ENCODE peak calls at places on chromosome 11, in four cellular contexts. One of them, this sample, is unnamed.

GRCh38 chr11:84594602-84595001 is 1032.5 kb downstream of the DLG2 start:
- DNase-seq in RWPE2: no peak
- DNase-seq in IMR-90: no peak
- DNase-seq in Peyer's patch: no peak
- DNase-seq in this sample: no peak

GRCh38 chr11:2517016-2517385 is 72.2 kb downstream of the KCNQ1 start:
- DNase-seq in RWPE2: no peak
- DNase-seq in Peyer's patch: peak; percentile 39
- DNase-seq in IMR-90: no peak
- DNase-seq in this sample: no peak

GRCh38 chr11:44989831-44990566 is 39.3 kb upstream of the TP53I11 start:
- DNase-seq in RWPE2: no peak
- DNase-seq in Peyer's patch: no peak
- DNase-seq in IMR-90: no peak
- DNase-seq in this sample: no peak

GRCh38 chr11:61848631-61849030 is 20.5 kb downstream of the FADS2 start:
- DNase-seq in Peyer's patch: no peak
- DNase-seq in RWPE2: no peak
- DNase-seq in IMR-90: no peak
- DNase-seq in this sample: no peak

GRCh38 chr11:134657631-134658030 is 245.6 kb upstream of the B3GAT1 start:
- DNase-seq in IMR-90: no peak
- DNase-seq in RWPE2: no peak
- DNase-seq in Peyer's patch: no peak
- DNase-seq in this sample: no peak

GRCh38 chr11:68282141-68282860 is 10.5 kb upstream of the C11orf24 start:
- DNase-seq in RWPE2: no peak
- DNase-seq in Peyer's patch: no peak
- DNase-seq in IMR-90: no peak
- DNase-seq in this sample: peak; percentile 93

GRCh38 chr11:128549256-128549944 is 38.0 kb downstream of the ETS1 start:
- DNase-seq in RWPE2: no peak
- DNase-seq in Peyer's patch: no peak
- DNase-seq in IMR-90: no peak
- DNase-seq in this sample: no peak

GRCh38 chr11:73869234-73869949 is 7.3 kb downstream of the COA4 start:
- DNase-seq in Peyer's patch: peak; percentile 79
- DNase-seq in RWPE2: no peak
- DNase-seq in IMR-90: peak; percentile 6
- DNase-seq in this sample: no peak

GRCh38 chr11:97968071-97968470 is 1052.7 kb upstream of the CNTN5 start:
- DNase-seq in IMR-90: no peak
- DNase-seq in RWPE2: no peak
- DNase-seq in Peyer's patch: no peak
- DNase-seq in this sample: no peak

GRCh38 chr11:12824281-12825041 is 150.2 kb downstream of the TEAD1 start:
- DNase-seq in RWPE2: no peak
- DNase-seq in IMR-90: no peak
- DNase-seq in Peyer's patch: peak; percentile 50
- DNase-seq in this sample: no peak

GRCh38 chr11:46718155-46719019 is 626 bp upstream of the F2 start:
- DNase-seq in RWPE2: no peak
- DNase-seq in Peyer's patch: no peak
- DNase-seq in IMR-90: no peak
- DNase-seq in this sample: no peak

GRCh38 chr11:77107950-77108349 is 5.3 kb downstream of the OMP start:
- DNase-seq in RWPE2: no peak
- DNase-seq in IMR-90: peak; percentile 95
- DNase-seq in Peyer's patch: peak; percentile 79
- DNase-seq in this sample: no peak

GRCh38 chr11:66109294-66109693 is 39.2 kb downstream of the PACS1 start:
- DNase-seq in IMR-90: no peak
- DNase-seq in RWPE2: no peak
- DNase-seq in Peyer's patch: no peak
- DNase-seq in this sample: no peak

GRCh38 chr11:8247312-8247711 is 16.4 kb downstream of the LMO1 start:
- DNase-seq in IMR-90: no peak
- DNase-seq in RWPE2: no peak
- DNase-seq in Peyer's patch: no peak
- DNase-seq in this sample: peak; percentile 28
- TF ChIP-seq CTCF in IMR-90: peak; percentile 31
- TF ChIP-seq CTCF in RWPE2: peak; percentile 49
- TF ChIP-seq CTCF in Peyer's patch: peak; percentile 34
- TF ChIP-seq CTCF in this sample: peak; percentile 58

GRCh38 chr11:31805037-31805628 is 6.0 kb downstream of the PAX6 start:
- DNase-seq in RWPE2: no peak
- DNase-seq in IMR-90: no peak
- DNase-seq in Peyer's patch: peak; percentile 32
- DNase-seq in this sample: no peak
- H3K4me3 ChIP-seq in RWPE2: no peak overlapping the region
- H3K4me3 ChIP-seq in IMR-90: no peak overlapping the region
- H3K4me3 ChIP-seq in Peyer's patch: no peak overlapping the region
- H3K4me3 ChIP-seq in this sample: no peak overlapping the region

GRCh38 chr11:122114976-122115375 is 1.0 kb downstream of the BLID start:
- DNase-seq in IMR-90: no peak
- DNase-seq in RWPE2: no peak
- DNase-seq in Peyer's patch: no peak
- DNase-seq in this sample: no peak

GRCh38 chr11:122116591-122116990 is 576 bp upstream of the BLID start:
- DNase-seq in IMR-90: no peak
- DNase-seq in Peyer's patch: no peak
- DNase-seq in RWPE2: no peak
- DNase-seq in this sample: no peak

GRCh38 chr11:122120096-122120495 is 4.1 kb upstream of the BLID start:
- DNase-seq in IMR-90: no peak
- DNase-seq in RWPE2: no peak
- DNase-seq in Peyer's patch: no peak
- DNase-seq in this sample: no peak

GRCh38 chr11:122113836-122114235 is 2.2 kb downstream of the BLID start:
- DNase-seq in RWPE2: no peak
- DNase-seq in Peyer's patch: no peak
- DNase-seq in IMR-90: peak; percentile 49
- DNase-seq in this sample: no peak

GRCh38 chr11:122115520-122116343 is at the start of gene BLID:
- DNase-seq in RWPE2: no peak
- DNase-seq in IMR-90: peak; percentile 46
- DNase-seq in Peyer's patch: no peak
- DNase-seq in this sample: peak; percentile 22
- TF ChIP-seq CTCF in RWPE2: peak; percentile 18
- TF ChIP-seq CTCF in IMR-90: peak; percentile 46
- TF ChIP-seq CTCF in Peyer's patch: peak; percentile 7
- TF ChIP-seq CTCF in this sample: peak; percentile 46

DNA sequence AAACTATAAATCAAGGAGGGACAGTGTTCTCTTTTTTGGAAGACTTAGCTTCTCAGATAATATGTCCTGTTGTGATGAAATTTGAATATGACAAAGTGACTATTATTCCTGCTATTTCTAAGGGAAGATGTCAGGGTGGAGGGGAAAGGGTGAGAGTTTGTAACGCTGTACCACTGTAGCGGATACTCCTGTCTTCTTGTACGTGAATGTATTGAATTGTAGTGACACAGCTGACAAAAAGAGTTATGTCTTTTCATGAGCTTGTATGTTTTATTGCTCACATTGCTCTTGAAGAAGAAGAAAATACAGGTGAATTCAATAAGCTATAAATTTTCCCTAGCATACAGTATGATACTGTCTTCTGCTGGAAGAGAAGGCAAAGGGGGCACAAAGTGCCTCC is 538.4 kb upstream of the LRRC4C start:
- DNase-seq in RWPE2: no peak
- DNase-seq in IMR-90: no peak
- DNase-seq in Peyer's patch: no peak
- DNase-seq in this sample: no peak
- H3K4me3 ChIP-seq in RWPE2: no peak overlapping the region
- H3K4me3 ChIP-seq in IMR-90: no peak overlapping the region
- H3K4me3 ChIP-seq in Peyer's patch: no peak overlapping the region
- H3K4me3 ChIP-seq in this sample: no peak overlapping the region

DNA sequence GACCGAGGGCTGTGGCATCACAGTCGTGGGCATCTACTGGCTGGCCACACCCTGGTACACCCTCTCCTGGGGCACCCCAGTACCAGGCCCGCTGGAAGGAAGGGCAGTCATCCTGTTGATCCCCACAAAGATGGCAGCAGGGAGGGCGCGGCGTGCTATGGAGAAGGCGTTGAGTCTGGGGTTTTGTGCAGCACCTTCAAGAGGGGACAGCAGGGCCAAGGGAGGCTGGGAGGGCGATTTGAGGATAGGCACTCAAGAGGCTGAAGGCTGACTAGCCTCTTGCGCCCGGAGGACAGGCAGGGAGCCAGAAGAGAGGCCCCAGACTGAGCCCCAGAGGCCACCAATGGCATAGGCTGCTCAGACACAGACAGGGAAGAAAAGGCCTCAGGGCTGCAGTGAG is 2.2 kb upstream of the BRSK2 start:
- DNase-seq in RWPE2: no peak
- DNase-seq in Peyer's patch: no peak
- DNase-seq in IMR-90: no peak
- DNase-seq in this sample: no peak
- TF ChIP-seq CTCF in RWPE2: no peak
- TF ChIP-seq CTCF in Peyer's patch: no peak
- TF ChIP-seq CTCF in IMR-90: no peak
- TF ChIP-seq CTCF in this sample: no peak

GRCh38 chr11:32888805-32889204 is 3.8 kb upstream of the QSER1 start:
- DNase-seq in RWPE2: no peak
- DNase-seq in Peyer's patch: no peak
- DNase-seq in IMR-90: peak; percentile 76
- DNase-seq in this sample: no peak

GRCh38 chr11:32891657-32892354 is 805 bp upstream of the QSER1 start:
- DNase-seq in IMR-90: no peak
- DNase-seq in Peyer's patch: no peak
- DNase-seq in RWPE2: no peak
- DNase-seq in this sample: peak; percentile 37

GRCh38 chr11:32893091-32893946 is 708 bp downstream of the QSER1 start:
- DNase-seq in RWPE2: no peak
- DNase-seq in Peyer's patch: peak; percentile 72
- DNase-seq in IMR-90: peak; percentile 26
- DNase-seq in this sample: peak; percentile 67

GRCh38 chr11:32892355-32893090 is at the start of gene QSER1:
- DNase-seq in IMR-90: peak; percentile 41
- DNase-seq in Peyer's patch: peak; percentile 85
- DNase-seq in RWPE2: no peak
- DNase-seq in this sample: peak; percentile 84

DNA sequence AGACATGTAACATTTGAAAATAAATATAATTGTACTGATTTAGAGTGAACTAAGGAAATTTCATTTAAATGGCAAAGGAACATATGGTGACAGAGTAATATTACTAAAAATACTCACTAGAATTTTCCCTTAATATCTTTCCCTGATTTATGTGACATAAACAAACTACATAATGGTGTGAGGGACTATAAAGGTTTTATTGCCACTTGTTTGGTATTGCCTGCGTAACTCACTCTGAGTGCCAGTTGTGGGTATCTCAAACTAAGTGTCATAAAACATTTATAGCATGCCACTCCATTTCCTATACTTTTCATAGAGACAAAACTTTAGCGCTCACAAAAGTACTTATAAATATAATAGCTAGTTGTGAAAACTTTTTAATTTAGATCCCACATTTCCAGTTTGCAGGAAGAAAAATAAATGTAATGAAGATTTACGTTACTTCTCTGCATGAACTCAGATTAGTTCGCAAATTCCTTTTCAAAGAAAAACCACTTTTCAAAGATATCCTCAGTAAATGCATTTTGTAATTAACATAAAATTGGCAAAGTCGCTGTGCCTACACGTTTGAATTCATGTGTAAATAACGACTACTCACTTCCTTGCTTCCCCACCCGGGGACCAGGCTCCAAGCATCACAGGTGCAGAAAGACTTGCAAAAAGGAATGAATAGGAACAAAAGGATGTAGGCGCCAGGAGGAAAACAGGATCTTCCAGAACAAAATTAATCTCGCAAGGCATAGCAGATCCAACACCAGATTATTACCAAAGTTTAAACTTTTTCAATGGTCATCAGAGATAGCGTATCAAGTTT is 1.6 kb upstream of the QSER1 start:
- DNase-seq in RWPE2: no peak
- DNase-seq in Peyer's patch: no peak
- DNase-seq in IMR-90: no peak
- DNase-seq in this sample: no peak
- H3K4me3 ChIP-seq in RWPE2: no peak overlapping the region
- H3K4me3 ChIP-seq in Peyer's patch: no peak overlapping the region
- H3K4me3 ChIP-seq in IMR-90: no peak overlapping the region
- H3K4me3 ChIP-seq in this sample: peak overlapping the region; percentile 69

GRCh38 chr11:114187173-114187572 is 109.0 kb upstream of the NNMT start:
- DNase-seq in Peyer's patch: no peak
- DNase-seq in IMR-90: no peak
- DNase-seq in RWPE2: no peak
- DNase-seq in this sample: peak; percentile 15
- TF ChIP-seq CTCF in Peyer's patch: no peak
- TF ChIP-seq CTCF in IMR-90: no peak
- TF ChIP-seq CTCF in RWPE2: no peak
- TF ChIP-seq CTCF in this sample: no peak

GRCh38 chr11:124863137-124863825 is 2.0 kb upstream of the ROBO3 start:
- DNase-seq in RWPE2: no peak
- DNase-seq in IMR-90: peak; percentile 35
- DNase-seq in Peyer's patch: peak; percentile 30
- DNase-seq in this sample: no peak
- H3K4me3 ChIP-seq in RWPE2: no peak overlapping the region
- H3K4me3 ChIP-seq in IMR-90: peak overlapping the region; percentile 19
- H3K4me3 ChIP-seq in Peyer's patch: peak overlapping the region; percentile 34
- H3K4me3 ChIP-seq in this sample: no peak overlapping the region

GRCh38 chr11:102061276-102061675 is 14.0 kb downstream of the CFAP300 start:
- DNase-seq in Peyer's patch: no peak
- DNase-seq in RWPE2: no peak
- DNase-seq in IMR-90: peak; percentile 28
- DNase-seq in this sample: no peak
- TF ChIP-seq CTCF in Peyer's patch: no peak
- TF ChIP-seq CTCF in RWPE2: no peak
- TF ChIP-seq CTCF in IMR-90: peak; percentile 47
- TF ChIP-seq CTCF in this sample: no peak

DNA sequence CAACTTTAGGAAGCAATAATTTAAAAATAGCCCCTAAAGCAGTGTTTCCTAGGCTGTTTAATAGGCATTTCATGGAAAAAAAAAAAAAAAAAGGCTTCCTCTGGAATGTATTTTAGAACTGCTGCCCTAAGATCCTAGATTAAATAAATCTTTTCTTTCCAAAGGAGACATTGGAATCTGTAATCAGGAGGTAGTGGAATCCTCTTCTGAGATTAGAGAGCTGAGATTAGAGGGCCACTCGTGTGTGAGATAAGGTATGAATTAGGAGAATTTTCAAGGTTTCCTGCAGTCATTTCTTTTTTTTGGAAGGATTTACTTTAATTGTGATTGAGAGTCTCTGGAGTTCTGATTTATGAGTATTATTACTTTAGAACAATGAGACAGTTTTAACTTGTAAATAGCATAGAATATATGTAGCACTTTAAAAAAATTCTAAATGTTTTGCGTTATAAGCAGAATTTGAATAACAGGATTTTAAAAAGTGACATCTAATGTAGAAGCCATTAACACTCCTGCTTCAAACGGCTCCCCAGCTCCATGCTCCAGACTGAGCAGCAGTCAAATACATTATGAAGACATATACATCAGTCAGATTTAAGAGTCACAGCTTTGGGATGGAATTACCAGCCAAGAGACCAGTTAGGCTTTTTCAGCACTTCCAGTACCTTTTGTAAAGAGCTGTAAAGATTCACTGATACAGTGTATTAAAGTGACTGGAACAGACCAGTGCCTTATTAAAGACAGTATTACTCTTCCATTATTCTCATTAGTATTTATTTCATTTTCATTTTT is 5.0 kb downstream of the EED start:
- DNase-seq in Peyer's patch: no peak
- DNase-seq in RWPE2: no peak
- DNase-seq in IMR-90: no peak
- DNase-seq in this sample: no peak
- H3K4me3 ChIP-seq in Peyer's patch: no peak overlapping the region
- H3K4me3 ChIP-seq in RWPE2: no peak overlapping the region
- H3K4me3 ChIP-seq in IMR-90: no peak overlapping the region
- H3K4me3 ChIP-seq in this sample: peak overlapping the region; percentile 61

This sample was measured in GM12865.